ENCODE peak calls at places on chromosomes 5 and 9, in four cellular contexts. O is HepG2, F is H1, Z is GM12878. H is an unnamed sample.

GRCh38 chr5:143566139-143566538 is 162.7 kb upstream of the NR3C1 start:
- DNase-seq in Z (no peak), F (no peak), O (no peak), H (no peak)

GRCh38 chr9:75788006-75788634 is 102.4 kb upstream of the PCSK5 start:
- DNase-seq in F (no peak), Z (no peak), O (no peak), H (no peak)

GRCh38 chr5:143471041-143471509 is 67.6 kb upstream of the NR3C1 start:
- DNase-seq in F (no peak), Z (no peak), O (no peak), H (no peak)

GRCh38 chr9:124718928-124719327 is 52.2 kb downstream of the NR6A1 start:
- DNase-seq in O (no peak), F (no peak), Z (no peak), H (no peak)

GRCh38 chr5:169131944-169132343 is 169.0 kb downstream of the SLIT3 start:
- DNase-seq in F (no peak), O (no peak), Z (no peak), H (no peak)

GRCh38 chr9:77981332-77981731 is 50.3 kb downstream of the GNAQ start:
- DNase-seq in F (no peak), Z (no peak), O (no peak), H (no peak)

GRCh38 chr5:149110406-149110805 is 30.9 kb upstream of the ABLIM3 start:
- DNase-seq in Z (no peak), O (no peak), F (no peak), H (no peak)

GRCh38 chr5:80231243-80231642 is 24.6 kb downstream of the SERINC5 start:
- DNase-seq in F (no peak), O (no peak), Z (no peak), H (no peak)

GRCh38 chr5:53478411-53479044 is 1.9 kb upstream of the FST start:
- DNase-seq in F (peak; percentile 74), Z (no peak), O (peak; percentile 79), H (no peak)

GRCh38 chr9:95729066-95729465 is 146.4 kb upstream of the ERCC6L2 start:
- DNase-seq in Z (no peak), F (no peak), O (no peak), H (no peak)

GRCh38 chr9:33659915-33660314 is 135.4 kb upstream of the PRSS3 start:
- DNase-seq in Z (no peak), F (no peak), O (no peak), H (no peak)

GRCh38 chr5:154820383-154820782 is 30.0 kb downstream of the FAXDC2 start:
- DNase-seq in Z (no peak), F (no peak), O (no peak), H (no peak)

GRCh38 chr5:7473668-7474215 is 77.8 kb downstream of the ADCY2 start:
- DNase-seq in F (no peak), O (no peak), Z (no peak), H (peak; percentile 74)

GRCh38 chr9:97555164-97555563 is 53.7 kb downstream of the TMOD1 start:
- DNase-seq in O (no peak), F (no peak), Z (no peak), H (no peak)

GRCh38 chr9:34710023-34710422 is at the start of gene CCL21:
- DNase-seq in O (no peak), F (no peak), Z (no peak), H (no peak)

GRCh38 chr9:136542246-136543041 is 3.4 kb downstream of the NOTCH1 start:
- DNase-seq in Z (no peak), O (no peak), F (no peak), H (no peak)

GRCh38 chr5:66757219-66757833 is 161.1 kb downstream of the MAST4 start:
- DNase-seq in O (peak; percentile 20), Z (no peak), F (no peak), H (no peak)

GRCh38 chr9:34242830-34243229 is 64.0 kb downstream of the UBAP1 start:
- DNase-seq in F (no peak), Z (no peak), O (no peak), H (no peak)

GRCh38 chr5:154271936-154272514 is 81.5 kb downstream of the GALNT10 start:
- DNase-seq in F (no peak), Z (no peak), O (no peak), H (no peak)

GRCh38 chr9:33187519-33188218 is 20.5 kb upstream of the B4GALT1 start:
- DNase-seq in O (no peak), F (no peak), Z (no peak), H (no peak)

GRCh38 chr9:108746864-108747263 is 108.9 kb downstream of the ACTL7B start:
- DNase-seq in O (peak; percentile 57), F (no peak), Z (no peak), H (no peak)

GRCh38 chr5:169354921-169355320 is 54.0 kb upstream of the SLIT3 start:
- DNase-seq in F (no peak), O (no peak), Z (no peak), H (no peak)

GRCh38 chr5:147671365-147671764 is 111.2 kb downstream of the JAKMIP2 start:
- DNase-seq in O (peak; percentile 43), F (no peak), Z (no peak), H (no peak)

GRCh38 chr9:88460583-88461332 is 72.5 kb downstream of the SPIN1 start:
- DNase-seq in Z (no peak), O (no peak), F (no peak), H (peak; percentile 23)

GRCh38 chr5:91361055-91361701 is 21.9 kb downstream of the ARRDC3 start:
- DNase-seq in F (no peak), O (no peak), Z (peak; percentile 49), H (no peak)

GRCh38 chr5:91359957-91360609 is 23.0 kb downstream of the ARRDC3 start:
- DNase-seq in Z (no peak), F (no peak), O (no peak), H (no peak)

GRCh38 chr5:91365498-91365897 is 17.6 kb downstream of the ARRDC3 start:
- DNase-seq in F (no peak), Z (no peak), O (no peak), H (no peak)

GRCh38 chr5:91362935-91363334 is 20.2 kb downstream of the ARRDC3 start:
- DNase-seq in Z (no peak), F (no peak), O (no peak), H (no peak)

GRCh38 chr5:91361790-91362189 is 21.3 kb downstream of the ARRDC3 start:
- DNase-seq in Z (no peak), O (no peak), F (no peak), H (no peak)
- TF ChIP-seq SUZ12 in Z (no peak), O (no peak), F (no peak), H (no peak)

DNA sequence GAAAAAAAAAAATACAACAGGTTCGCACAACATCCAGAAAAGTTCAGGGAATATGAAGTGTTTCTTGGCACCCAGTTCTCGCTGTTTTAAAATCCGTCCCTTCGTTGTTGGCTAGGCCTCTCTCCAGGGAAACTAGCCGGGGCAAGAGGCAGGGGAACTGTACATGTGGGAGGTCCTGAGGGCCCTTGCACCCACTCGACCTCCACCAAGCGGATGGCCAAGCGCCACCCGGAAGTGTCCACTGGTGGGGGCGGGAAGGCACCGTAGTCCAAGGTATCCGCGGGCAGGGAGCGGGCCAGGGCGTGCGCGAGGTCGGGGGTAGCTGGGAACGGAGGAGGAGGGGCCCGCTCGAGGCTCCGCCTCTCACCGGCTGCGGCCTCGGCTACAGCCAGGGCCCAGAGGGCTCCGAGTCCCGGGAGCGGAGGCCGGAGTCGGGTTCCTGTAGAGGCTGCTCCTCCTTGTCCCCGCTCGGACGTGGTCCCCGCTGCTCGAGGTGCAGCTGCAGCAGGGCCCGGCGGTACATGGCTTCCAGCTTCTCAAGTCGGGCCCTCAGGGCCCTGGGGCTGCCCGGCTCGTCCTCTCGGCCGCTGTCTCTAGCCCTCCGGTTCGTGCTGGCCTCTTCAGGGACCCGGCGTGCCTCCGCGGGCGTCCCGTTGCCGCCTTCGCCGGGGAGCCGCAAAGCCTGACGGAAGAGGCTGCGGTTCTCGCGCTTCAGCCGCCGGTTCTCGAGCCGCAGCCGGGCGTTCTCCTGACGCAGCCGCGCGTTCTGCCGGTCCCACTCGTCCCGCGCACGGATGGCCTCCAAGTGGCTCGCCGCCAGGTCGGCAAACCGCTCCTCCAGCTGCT is 720 bp downstream of the TUSC1 start:
- DNase-seq in Z (no peak), F (peak; percentile 82), O (no peak), H (no peak)
- H3K4me3 ChIP-seq in Z (no peak overlapping the region), F (peak overlapping the region; percentile 49), O (no peak overlapping the region), H (peak overlapping the region; percentile 45)

DNA sequence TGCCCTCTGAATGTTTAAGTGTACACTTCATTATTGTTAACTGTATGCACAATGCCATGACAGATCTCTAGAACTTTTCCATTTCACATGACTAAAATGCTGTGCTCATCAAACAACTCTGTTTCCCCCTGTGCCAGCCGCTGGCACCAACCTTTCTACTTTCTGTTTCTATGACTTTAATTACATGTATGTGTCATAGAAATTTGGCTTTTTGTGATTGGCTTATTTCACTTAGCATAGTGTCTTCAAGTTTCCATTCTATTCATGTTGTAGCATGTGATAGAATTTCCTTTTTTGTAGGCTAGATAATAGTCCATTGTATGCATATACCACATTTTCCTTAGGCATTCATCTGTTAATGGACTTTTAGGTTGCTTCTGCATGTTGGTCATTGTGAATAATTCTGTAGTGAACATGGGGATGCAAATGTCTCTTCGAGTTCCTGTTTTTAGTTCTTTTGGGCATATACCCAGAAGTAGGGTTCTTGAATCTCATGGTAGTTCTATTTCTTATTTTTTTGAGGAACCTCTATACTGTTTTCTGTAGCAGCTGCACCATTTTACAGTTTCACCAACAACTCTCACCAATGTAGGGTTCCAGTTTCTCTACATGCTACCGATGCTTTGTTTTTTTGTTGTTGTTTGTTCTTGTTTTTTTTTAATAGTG is 184.4 kb upstream of the DMRT1 start:
- DNase-seq in F (no peak), O (no peak), Z (no peak), H (no peak)
- TF ChIP-seq SUZ12 in F (no peak), O (no peak), Z (no peak), H (no peak)

DNA sequence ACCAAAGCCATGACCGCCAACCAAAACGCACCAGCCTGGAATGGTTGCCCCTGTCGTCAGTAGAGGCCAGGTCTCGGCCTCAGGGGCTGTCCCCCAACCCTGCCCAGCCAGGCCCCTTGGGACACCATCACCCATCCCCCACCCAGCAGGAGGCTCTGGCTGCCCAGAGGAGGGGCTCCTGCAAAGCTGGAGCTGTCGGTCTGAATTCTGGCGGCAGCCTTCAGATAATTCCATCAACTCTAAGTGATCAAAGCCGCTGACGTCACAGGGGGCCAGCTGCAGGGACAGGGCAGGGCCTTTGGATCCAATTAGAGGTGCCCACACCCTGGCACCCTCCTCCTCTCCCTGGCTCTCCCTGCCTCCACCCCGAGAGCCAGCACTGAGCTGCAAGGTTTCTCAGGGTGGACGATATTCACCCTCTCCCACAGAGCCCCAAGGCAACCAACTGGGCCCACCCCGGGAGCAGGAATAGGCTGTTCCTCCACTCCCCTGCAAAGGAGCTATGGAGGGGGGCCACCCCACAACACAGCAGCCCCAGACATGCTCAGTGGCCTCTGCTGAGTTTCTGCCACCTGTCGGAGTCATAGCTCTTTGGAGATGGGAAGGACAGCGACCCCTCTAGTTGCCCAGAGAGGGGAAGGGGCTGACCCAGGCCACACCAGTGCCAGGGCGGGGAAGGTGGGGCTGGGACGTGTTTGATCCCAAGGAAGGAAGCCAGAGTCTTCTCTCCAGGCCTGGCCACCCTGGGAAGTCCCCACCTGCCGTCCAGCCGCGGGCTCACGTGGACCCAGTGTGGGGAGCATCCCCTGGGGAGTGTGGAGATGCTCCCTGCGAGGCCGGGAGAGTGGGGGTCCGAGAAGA is 78.4 kb downstream of the NTNG2 start:
- DNase-seq in F (no peak), Z (no peak), O (no peak), H (no peak)
- H3K4me3 ChIP-seq in F (peak overlapping the region; percentile 54), Z (no peak overlapping the region), O (no peak overlapping the region), H (peak overlapping the region; percentile 65)

GRCh38 chr9:121819511-121820231 is 168.2 kb downstream of the DAB2IP start:
- DNase-seq in Z (no peak), O (no peak), F (no peak), H (peak; percentile 68)
- TF ChIP-seq SUZ12 in Z (no peak), O (no peak), F (no peak), H (no peak)

GRCh38 chr5:159330131-159330530 is at the start of gene IL12B:
- DNase-seq in O (no peak), Z (no peak), F (no peak), H (no peak)
- H3K4me3 ChIP-seq in O (peak within 1 kb of the TSS; percentile 14), Z (peak within 1 kb of the TSS; percentile 54), F (peak within 1 kb of the TSS; percentile 47), H (peak within 1 kb of the TSS; percentile 51)